ENCODE peak calls at places on chromosomes 5 and 9, in four cellular contexts. B, N, T and H are unnamed samples.

GRCh38 chr9:136531904-136532798 is 13.7 kb downstream of the NOTCH1 start:
- DNase-seq in B (no peak), N (no peak), T (no peak), H (no peak)

GRCh38 chr5:87103616-87104287 is 163.9 kb upstream of the RASA1 start:
- DNase-seq in B (no peak), N (no peak), T (no peak), H (no peak)

GRCh38 chr9:114488398-114489129 is 16.7 kb downstream of the WHRN start:
- DNase-seq in B (no peak), N (no peak), T (no peak), H (no peak)

GRCh38 chr5:147359551-147359950 is 124.7 kb downstream of the STK32A start:
- DNase-seq in B (no peak), N (no peak), T (no peak), H (no peak)

GRCh38 chr5:135222171-135222681 is 176.8 kb downstream of the MACROH2A1 start:
- DNase-seq in B (peak; percentile 87), N (no peak), T (no peak), H (no peak)

GRCh38 chr5:54463696-54464095 is 8.2 kb downstream of the HSPB3 start:
- DNase-seq in B (peak; percentile 44), N (peak; percentile 7), T (no peak), H (no peak)

GRCh38 chr5:58071566-58071965 is 388.3 kb downstream of the PLK2 start:
- DNase-seq in B (peak; percentile 51), N (no peak), T (no peak), H (peak; percentile 76)

GRCh38 chr5:128613111-128613510 is 75.1 kb upstream of the FBN2 start:
- DNase-seq in B (no peak), N (no peak), T (no peak), H (no peak)

GRCh38 chr5:78213799-78214198 is 80.7 kb downstream of the AP3B1 start:
- DNase-seq in B (no peak), N (no peak), T (no peak), H (no peak)

GRCh38 chr5:6106756-6107155 is 271.6 kb downstream of the MED10 start:
- DNase-seq in B (no peak), N (no peak), T (no peak), H (no peak)

GRCh38 chr5:137220523-137220927 is 278.6 kb downstream of the SPOCK1 start:
- DNase-seq in B (no peak), N (no peak), T (no peak), H (no peak)

GRCh38 chr5:171721469-171721868 is 64.1 kb upstream of the SMIM23 start:
- DNase-seq in B (no peak), N (no peak), T (no peak), H (no peak)

GRCh38 chr9:92964981-92965758 is 17.8 kb downstream of the FGD3 start:
- DNase-seq in B (no peak), N (no peak), T (no peak), H (peak; percentile 81)